ENCODE peak calls at places on chromosome 3, in seven cellular contexts. Z, X, K, G, A, Q and P are unnamed samples.

GRCh38 chr3:71968491-71968890 is 183.5 kb upstream of the PROK2 start:
- DNase-seq in A (no peak), X (no peak), K (no peak), Z (no peak), G (no peak), Q (no peak), P (no peak)

GRCh38 chr3:155512867-155513261 is 219.4 kb upstream of the STRIT1 start:
- DNase-seq in G (no peak), K (no peak), A (no peak), Q (no peak), Z (no peak), X (no peak), P (no peak)

GRCh38 chr3:52838561-52839267 is 3.9 kb upstream of the MUSTN1 start:
- DNase-seq in Q (no peak), X (no peak), G (no peak), A (peak), Z (no peak), K (no peak), P (no peak)

GRCh38 chr3:151526771-151527170 is 65.9 kb upstream of the IGSF10 start:
- DNase-seq in K (no peak), X (no peak), Q (no peak), G (no peak), Z (no peak), A (no peak), P (no peak)

GRCh38 chr3:185930393-185931107 is 7.3 kb downstream of the TRA2B start:
- DNase-seq in Q (no peak), A (no peak), X (no peak), Z (no peak), G (no peak), K (no peak), P (no peak)

GRCh38 chr3:8509961-8510360 is 8.3 kb downstream of the LMCD1 start:
- DNase-seq in G (no peak), K (no peak), X (no peak), Q (no peak), Z (no peak), A (no peak), P (peak)

GRCh38 chr3:184568591-184568917 is 7.0 kb downstream of the EPHB3 start:
- DNase-seq in Z (no peak), K (no peak), Q (no peak), G (no peak), X (no peak), A (no peak), P (no peak)

GRCh38 chr3:16759227-16759903 is 125.4 kb upstream of the PLCL2 start:
- DNase-seq in Q (no peak), K (no peak), X (no peak), A (no peak), Z (no peak), G (no peak), P (no peak)

GRCh38 chr3:94799420-94800060 is 736.7 kb downstream of the NSUN3 start:
- DNase-seq in Q (no peak), X (no peak), Z (no peak), G (no peak), A (no peak), K (no peak), P (no peak)

GRCh38 chr3:22585504-22585903 is 617.6 kb upstream of the UBE2E2 start:
- DNase-seq in K (peak), G (no peak), X (no peak), Z (no peak), A (no peak), Q (no peak), P (peak)

GRCh38 chr3:152127058-152127457 is 141.7 kb upstream of the MBNL1 start:
- DNase-seq in Z (no peak), A (no peak), X (no peak), Q (no peak), G (no peak), K (no peak), P (no peak)

GRCh38 chr3:25508901-25509300 is 80.8 kb downstream of the RARB start:
- DNase-seq in Z (no peak), A (no peak), G (no peak), X (no peak), Q (no peak), K (no peak), P (peak)

GRCh38 chr3:11288021-11288491 is 15.9 kb downstream of the ATG7 start:
- DNase-seq in Q (no peak), X (no peak), G (no peak), Z (no peak), A (no peak), K (no peak), P (peak)

GRCh38 chr3:14730703-14731102 is 55.8 kb downstream of the C3orf20 start:
- DNase-seq in Q (no peak), A (no peak), Z (no peak), X (no peak), G (no peak), K (no peak), P (no peak)

GRCh38 chr3:14623569-14624051 is 28.0 kb upstream of the CCDC174 start:
- DNase-seq in Q (no peak), K (no peak), X (no peak), A (no peak), Z (no peak), G (no peak), P (no peak)

GRCh38 chr3:88469216-88469615 is 319.5 kb downstream of the C3orf38 start:
- DNase-seq in Z (no peak), X (no peak), A (no peak), Q (no peak), G (no peak), K (no peak), P (no peak)

GRCh38 chr3:10173095-10173925 is 8.6 kb downstream of the IRAK2 start:
- DNase-seq in G (no peak), K (no peak), X (no peak), Q (no peak), Z (no peak), A (no peak), P (peak)

GRCh38 chr3:108552267-108553159 is 36.7 kb downstream of the CIP2A start:
- DNase-seq in X (peak), A (peak), G (no peak), K (peak), Z (no peak), Q (no peak), P (peak)

GRCh38 chr3:3509665-3510064 is 289.6 kb upstream of the LRRN1 start:
- DNase-seq in G (no peak), K (no peak), Z (no peak), X (no peak), A (no peak), Q (no peak), P (no peak)

GRCh38 chr3:11717301-11717700 is 73.6 kb upstream of the VGLL4 start:
- DNase-seq in A (no peak), Q (no peak), Z (no peak), G (no peak), K (peak), X (no peak), P (no peak)

GRCh38 chr3:61560452-61561373 is 658 bp upstream of the PTPRG start:
- DNase-seq in G (peak), Z (peak), X (peak), K (peak), Q (peak), A (no peak), P (peak)

GRCh38 chr3:170448530-170449110 is 30.0 kb downstream of the CLDN11 start:
- DNase-seq in X (no peak), A (no peak), Q (no peak), G (no peak), Z (no peak), K (no peak), P (no peak)

GRCh38 chr3:71926242-71926560 is 141.3 kb upstream of the PROK2 start:
- DNase-seq in G (no peak), X (peak), Z (no peak), K (peak), A (no peak), Q (no peak), P (peak)

GRCh38 chr3:65597225-65597951 is 441.3 kb downstream of the MAGI1 start:
- DNase-seq in G (peak), K (peak), Q (peak), X (peak), A (no peak), Z (no peak), P (no peak)

GRCh38 chr3:40317061-40317676 is 7.7 kb downstream of the EIF1B start:
- DNase-seq in K (peak), Q (no peak), X (peak), G (peak), A (peak), Z (no peak), P (peak)

GRCh38 chr3:188656196-188656982 is 502.4 kb downstream of the LPP start:
- DNase-seq in Q (no peak), K (no peak), G (no peak), Z (no peak), A (no peak), X (no peak), P (no peak)

GRCh38 chr3:17865626-17866025 is 123.2 kb upstream of the TBC1D5 start:
- DNase-seq in K (no peak), Z (no peak), X (no peak), A (no peak), G (no peak), Q (no peak), P (no peak)

GRCh38 chr3:117633207-117633606 is 923.6 kb downstream of the TUSC7 start:
- DNase-seq in K (no peak), G (no peak), A (no peak), Z (no peak), Q (no peak), X (no peak), P (no peak)

GRCh38 chr3:115912372-115912771 is 289.1 kb downstream of the GAP43 start:
- DNase-seq in A (no peak), Z (peak), K (no peak), G (peak), Q (no peak), X (no peak), P (peak)

GRCh38 chr3:79286882-79287281 is 480.9 kb downstream of the ROBO1 start:
- DNase-seq in G (no peak), K (no peak), X (no peak), Z (no peak), Q (no peak), A (no peak), P (no peak)

GRCh38 chr3:57757642-57758297 is 1.7 kb downstream of the SLMAP start:
- DNase-seq in A (no peak), Z (no peak), Q (no peak), X (peak), K (peak), G (no peak), P (peak)

GRCh38 chr3:188385295-188385694 is 231.3 kb downstream of the LPP start:
- DNase-seq in Z (no peak), X (no peak), G (no peak), A (no peak), K (no peak), Q (no peak), P (peak)

GRCh38 chr3:126733061-126733430 is 29.0 kb downstream of the CHCHD6 start:
- DNase-seq in A (no peak), Z (no peak), Q (no peak), K (no peak), G (no peak), X (no peak), P (no peak)

GRCh38 chr3:108477511-108478147 is 32.8 kb downstream of the MYH15 start:
- DNase-seq in A (peak), Q (no peak), G (peak), X (peak), Z (no peak), K (peak), P (peak)

GRCh38 chr3:125481786-125482185 is 38.2 kb downstream of the SNX4 start:
- DNase-seq in Q (no peak), G (no peak), X (no peak), Z (no peak), A (no peak), K (peak), P (no peak)

GRCh38 chr3:125480656-125481374 is 39.2 kb downstream of the SNX4 start:
- DNase-seq in X (no peak), Q (no peak), K (no peak), Z (no peak), G (no peak), A (no peak), P (peak)

GRCh38 chr3:125478321-125478720 is 41.7 kb downstream of the SNX4 start:
- DNase-seq in Q (no peak), Z (no peak), K (no peak), G (no peak), A (no peak), X (no peak), P (peak)

GRCh38 chr3:125479091-125479490 is 40.9 kb downstream of the SNX4 start:
- DNase-seq in X (no peak), Z (no peak), Q (no peak), A (no peak), G (no peak), K (no peak), P (peak)

DNA sequence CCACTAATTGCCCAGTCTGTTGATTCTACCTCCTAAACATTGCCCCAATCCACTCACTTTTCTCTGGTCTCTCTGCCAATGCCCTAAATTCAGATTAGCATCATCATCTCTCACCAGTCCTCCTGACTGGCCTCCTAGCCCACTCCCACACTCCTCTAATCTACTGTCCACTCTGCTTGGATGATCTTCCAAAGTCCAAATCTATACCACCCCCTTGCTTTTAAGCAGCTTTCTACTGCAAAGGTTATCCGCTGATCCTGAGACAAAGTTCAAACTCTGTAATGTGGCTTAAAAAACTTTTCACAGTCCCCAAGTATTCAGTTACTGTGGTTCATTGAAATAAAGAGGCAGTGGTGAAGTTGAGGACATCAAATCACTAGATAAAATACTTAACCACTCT is 37.6 kb downstream of the SNX4 start:
- DNase-seq in K (no peak), Q (no peak), G (no peak), Z (no peak), A (no peak), X (no peak), P (no peak)
- H3K4me3 ChIP-seq in K (no peak), Q (no peak), G (no peak), Z (no peak), A (no peak), X (no peak), P (no peak)

DNA sequence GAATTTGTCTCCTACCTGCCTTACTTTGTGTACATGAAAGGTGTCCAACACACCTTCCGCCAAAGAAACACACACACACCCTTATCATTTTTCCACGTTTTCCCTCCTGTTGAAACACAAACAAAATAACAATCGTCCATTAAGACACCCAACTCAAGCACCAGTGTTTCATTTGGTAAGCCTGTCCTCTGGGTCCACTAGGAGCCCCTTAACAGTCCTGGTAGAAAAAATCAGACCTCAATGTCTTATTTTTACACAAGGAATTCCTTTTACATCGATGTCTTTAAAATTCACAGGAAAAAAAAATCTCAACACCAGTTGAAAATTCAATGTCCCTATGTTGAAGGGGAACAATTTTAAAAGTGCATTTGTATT is 4.0 kb downstream of the HES1 start:
- DNase-seq in A (no peak), K (peak), G (no peak), X (no peak), Q (no peak), Z (no peak), P (peak)
- H3K4me3 ChIP-seq in A (no peak), K (no peak), G (no peak), X (no peak), Q (peak), Z (peak), P (no peak)

GRCh38 chr3:128481438-128481942 is 11.5 kb downstream of the GATA2 start:
- DNase-seq in Q (no peak), X (no peak), A (no peak), G (no peak), Z (peak), K (no peak), P (peak)

GRCh38 chr3:128483657-128484403 is 9.2 kb downstream of the GATA2 start:
- DNase-seq in Q (no peak), K (peak), X (no peak), G (no peak), Z (no peak), A (no peak), P (peak)

GRCh38 chr3:128484404-128485282 is 8.4 kb downstream of the GATA2 start:
- DNase-seq in K (peak), X (no peak), A (no peak), G (no peak), Q (no peak), Z (no peak), P (peak)

GRCh38 chr3:128482175-128482856 is 10.7 kb downstream of the GATA2 start:
- DNase-seq in G (no peak), A (no peak), Q (no peak), K (no peak), Z (no peak), X (no peak), P (peak)

GRCh38 chr3:128482857-128483656 is 9.9 kb downstream of the GATA2 start:
- DNase-seq in G (no peak), Z (no peak), X (no peak), A (no peak), K (peak), Q (no peak), P (peak)
- H3K4me3 ChIP-seq in G (no peak), Z (peak), X (peak), A (peak), K (no peak), Q (peak), P (peak)

DNA sequence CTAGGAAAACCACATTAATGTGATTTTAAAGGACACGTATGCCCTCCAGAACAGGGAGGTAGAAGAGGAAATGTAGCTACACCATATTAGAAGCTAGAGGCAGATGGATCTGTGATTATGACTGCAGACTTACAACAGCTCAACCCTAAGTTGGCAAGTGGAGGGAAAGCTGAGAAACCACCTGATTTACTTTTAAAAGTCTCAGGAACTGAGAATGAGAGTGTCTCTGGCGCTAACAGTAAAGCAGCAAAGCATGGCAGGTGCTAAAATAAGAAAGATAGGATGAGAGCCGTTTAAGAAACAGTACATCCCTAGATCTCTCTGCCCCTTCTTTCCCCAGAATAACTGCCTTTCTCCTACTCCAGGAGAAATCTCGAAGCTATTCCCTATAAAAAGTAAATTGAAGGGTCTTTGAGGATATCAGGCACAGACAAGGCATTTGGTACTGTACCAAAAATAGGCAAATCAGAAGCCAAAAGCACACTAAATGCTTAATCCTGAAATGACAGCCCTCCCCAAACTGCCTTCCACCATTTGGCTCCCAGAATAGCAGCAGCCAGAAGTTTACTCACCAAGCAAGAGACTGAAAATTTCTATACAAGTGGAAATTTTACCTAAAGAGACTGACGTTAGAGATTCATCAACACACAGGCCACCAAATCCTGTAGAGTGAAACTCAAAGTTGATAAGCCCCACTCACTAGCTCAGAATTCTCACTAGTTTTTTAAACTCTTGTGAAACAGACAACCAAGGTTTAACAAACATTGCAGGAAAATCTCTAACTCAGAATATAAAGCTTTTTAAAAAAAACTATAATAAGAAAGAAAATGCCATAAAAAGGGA is 34.3 kb upstream of the PARP14 start:
- DNase-seq in Q (no peak), K (no peak), G (no peak), A (peak), Z (no peak), X (no peak), P (no peak)
- H3K4me3 ChIP-seq in Q (no peak), K (no peak), G (no peak), A (peak), Z (no peak), X (no peak), P (no peak)

GRCh38 chr3:46627078-46627477 is 14.8 kb downstream of the FAM240A start:
- DNase-seq in K (no peak), Z (no peak), A (no peak), G (no peak), Q (no peak), X (no peak), P (no peak)

GRCh38 chr3:46626039-46626438 is 13.7 kb downstream of the FAM240A start:
- DNase-seq in Z (no peak), Q (no peak), X (no peak), G (no peak), K (no peak), A (no peak), P (no peak)

GRCh38 chr3:46632792-46633191 is 20.5 kb downstream of the FAM240A start:
- DNase-seq in X (no peak), Q (no peak), Z (no peak), K (no peak), G (no peak), A (no peak), P (peak)

GRCh38 chr3:46628980-46629379 is 16.7 kb downstream of the FAM240A start:
- DNase-seq in Z (no peak), X (no peak), G (no peak), Q (no peak), K (peak), A (no peak), P (peak)

GRCh38 chr3:46629571-46630517 is 17.5 kb downstream of the FAM240A start:
- DNase-seq in A (peak), Q (peak), Z (peak), G (peak), K (peak), X (peak), P (peak)
- H3K4me3 ChIP-seq in A (peak), Q (peak), Z (peak), G (peak), K (no peak), X (no peak), P (peak)

GRCh38 chr3:194326192-194327029 is 24.7 kb downstream of the CPN2 start:
- DNase-seq in X (no peak), Q (no peak), K (peak), Z (no peak), A (peak), G (no peak), P (peak)
- H3K4me3 ChIP-seq in X (no peak), Q (no peak), K (no peak), Z (no peak), A (no peak), G (no peak), P (no peak)